ENCODE peak calls at places on chromosomes 5 and 9, in nine cellular contexts. One of them, this sample, is unnamed.

GRCh38 chr5:157998021-157998504 is 139.1 kb upstream of the CLINT1 start:
- DNase-seq in stimulated activated CD8-positive, alpha-beta memory T cell treated with anti-CD3 and anti-CD28 coated beads, Interleukin-2, amount 100 ng/mL, for 1 hour: no peak
- DNase-seq in GDM1: no peak
- DNase-seq in fibroblast of lung: peak; percentile 32
- DNase-seq in nucleus accumbens: no peak
- DNase-seq in NCI-H1417: no peak
- DNase-seq in KG1: no peak
- DNase-seq in spleen: no peak
- DNase-seq in T-helper 17 cell: no peak
- DNase-seq in this sample: no peak

GRCh38 chr5:7886849-7887460 is 18.0 kb downstream of the MTRR start:
- DNase-seq in stimulated activated CD8-positive, alpha-beta memory T cell treated with anti-CD3 and anti-CD28 coated beads, Interleukin-2, amount 100 ng/mL, for 1 hour: no peak
- DNase-seq in nucleus accumbens: no peak
- DNase-seq in NCI-H1417: peak; percentile 78
- DNase-seq in spleen: no peak
- DNase-seq in GDM1: no peak
- DNase-seq in fibroblast of lung: peak; percentile 60
- DNase-seq in T-helper 17 cell: no peak
- DNase-seq in KG1: no peak
- DNase-seq in this sample: peak; percentile 46

GRCh38 chr5:170049713-170050112 is 56.0 kb upstream of the FOXI1 start:
- DNase-seq in NCI-H1417: no peak
- DNase-seq in T-helper 17 cell: no peak
- DNase-seq in fibroblast of lung: no peak
- DNase-seq in nucleus accumbens: no peak
- DNase-seq in KG1: no peak
- DNase-seq in GDM1: no peak
- DNase-seq in spleen: no peak
- DNase-seq in stimulated activated CD8-positive, alpha-beta memory T cell treated with anti-CD3 and anti-CD28 coated beads, Interleukin-2, amount 100 ng/mL, for 1 hour: no peak
- DNase-seq in this sample: no peak

GRCh38 chr9:77892171-77892570 is 139.4 kb downstream of the GNAQ start:
- DNase-seq in fibroblast of lung: no peak
- DNase-seq in stimulated activated CD8-positive, alpha-beta memory T cell treated with anti-CD3 and anti-CD28 coated beads, Interleukin-2, amount 100 ng/mL, for 1 hour: no peak
- DNase-seq in T-helper 17 cell: no peak
- DNase-seq in GDM1: peak; percentile 5
- DNase-seq in NCI-H1417: no peak
- DNase-seq in spleen: no peak
- DNase-seq in KG1: no peak
- DNase-seq in nucleus accumbens: no peak
- DNase-seq in this sample: peak; percentile 60

GRCh38 chr5:111472096-111472495 is 40.2 kb downstream of the STARD4 start:
- DNase-seq in GDM1: no peak
- DNase-seq in nucleus accumbens: no peak
- DNase-seq in T-helper 17 cell: no peak
- DNase-seq in spleen: no peak
- DNase-seq in KG1: no peak
- DNase-seq in fibroblast of lung: no peak
- DNase-seq in stimulated activated CD8-positive, alpha-beta memory T cell treated with anti-CD3 and anti-CD28 coated beads, Interleukin-2, amount 100 ng/mL, for 1 hour: no peak
- DNase-seq in NCI-H1417: peak; percentile 60
- DNase-seq in this sample: no peak

GRCh38 chr9:18459958-18460584 is 13.9 kb upstream of the ADAMTSL1 start:
- DNase-seq in nucleus accumbens: no peak
- DNase-seq in NCI-H1417: no peak
- DNase-seq in stimulated activated CD8-positive, alpha-beta memory T cell treated with anti-CD3 and anti-CD28 coated beads, Interleukin-2, amount 100 ng/mL, for 1 hour: no peak
- DNase-seq in spleen: no peak
- DNase-seq in GDM1: no peak
- DNase-seq in T-helper 17 cell: no peak
- DNase-seq in fibroblast of lung: peak; percentile 95
- DNase-seq in KG1: no peak
- DNase-seq in this sample: no peak

GRCh38 chr5:112312295-112312694 is 106.8 kb downstream of the EPB41L4A start:
- DNase-seq in T-helper 17 cell: no peak
- DNase-seq in nucleus accumbens: no peak
- DNase-seq in KG1: no peak
- DNase-seq in GDM1: no peak
- DNase-seq in stimulated activated CD8-positive, alpha-beta memory T cell treated with anti-CD3 and anti-CD28 coated beads, Interleukin-2, amount 100 ng/mL, for 1 hour: no peak
- DNase-seq in fibroblast of lung: no peak
- DNase-seq in spleen: no peak
- DNase-seq in NCI-H1417: no peak
- DNase-seq in this sample: no peak

GRCh38 chr5:82011761-82012160 is 39.9 kb downstream of the ATG10 start:
- DNase-seq in KG1: no peak
- DNase-seq in NCI-H1417: no peak
- DNase-seq in stimulated activated CD8-positive, alpha-beta memory T cell treated with anti-CD3 and anti-CD28 coated beads, Interleukin-2, amount 100 ng/mL, for 1 hour: no peak
- DNase-seq in fibroblast of lung: peak; percentile 68
- DNase-seq in spleen: no peak
- DNase-seq in T-helper 17 cell: no peak
- DNase-seq in GDM1: no peak
- DNase-seq in nucleus accumbens: no peak
- DNase-seq in this sample: no peak

GRCh38 chr9:113935677-113936380 is 59.7 kb downstream of the ZNF618 start:
- DNase-seq in T-helper 17 cell: no peak
- DNase-seq in fibroblast of lung: no peak
- DNase-seq in NCI-H1417: no peak
- DNase-seq in spleen: no peak
- DNase-seq in nucleus accumbens: no peak
- DNase-seq in GDM1: no peak
- DNase-seq in stimulated activated CD8-positive, alpha-beta memory T cell treated with anti-CD3 and anti-CD28 coated beads, Interleukin-2, amount 100 ng/mL, for 1 hour: no peak
- DNase-seq in KG1: no peak
- DNase-seq in this sample: no peak

GRCh38 chr9:72156586-72156985 is 7.3 kb downstream of the GDA start:
- DNase-seq in T-helper 17 cell: no peak
- DNase-seq in spleen: no peak
- DNase-seq in NCI-H1417: no peak
- DNase-seq in stimulated activated CD8-positive, alpha-beta memory T cell treated with anti-CD3 and anti-CD28 coated beads, Interleukin-2, amount 100 ng/mL, for 1 hour: no peak
- DNase-seq in nucleus accumbens: no peak
- DNase-seq in fibroblast of lung: no peak
- DNase-seq in GDM1: no peak
- DNase-seq in KG1: no peak
- DNase-seq in this sample: no peak

GRCh38 chr5:68428232-68428811 is 212.8 kb downstream of the PIK3R1 start:
- DNase-seq in NCI-H1417: no peak
- DNase-seq in spleen: no peak
- DNase-seq in GDM1: no peak
- DNase-seq in nucleus accumbens: no peak
- DNase-seq in KG1: no peak
- DNase-seq in stimulated activated CD8-positive, alpha-beta memory T cell treated with anti-CD3 and anti-CD28 coated beads, Interleukin-2, amount 100 ng/mL, for 1 hour: no peak
- DNase-seq in fibroblast of lung: peak; percentile 16
- DNase-seq in T-helper 17 cell: no peak
- DNase-seq in this sample: no peak

GRCh38 chr5:69528015-69528414 is 32.0 kb upstream of the GTF2H2C start:
- DNase-seq in stimulated activated CD8-positive, alpha-beta memory T cell treated with anti-CD3 and anti-CD28 coated beads, Interleukin-2, amount 100 ng/mL, for 1 hour: no peak
- DNase-seq in GDM1: no peak
- DNase-seq in nucleus accumbens: no peak
- DNase-seq in NCI-H1417: peak; percentile 2
- DNase-seq in KG1: no peak
- DNase-seq in fibroblast of lung: no peak
- DNase-seq in spleen: no peak
- DNase-seq in T-helper 17 cell: no peak
- DNase-seq in this sample: no peak

GRCh38 chr5:150517272-150518152 is 9.6 kb downstream of the NDST1 start:
- DNase-seq in KG1: no peak
- DNase-seq in T-helper 17 cell: no peak
- DNase-seq in nucleus accumbens: no peak
- DNase-seq in NCI-H1417: peak; percentile 84
- DNase-seq in spleen: no peak
- DNase-seq in stimulated activated CD8-positive, alpha-beta memory T cell treated with anti-CD3 and anti-CD28 coated beads, Interleukin-2, amount 100 ng/mL, for 1 hour: no peak
- DNase-seq in GDM1: no peak
- DNase-seq in fibroblast of lung: peak; percentile 97
- DNase-seq in this sample: no peak

GRCh38 chr5:140398379-140398811 is 3.2 kb upstream of the ANKHD1 start:
- DNase-seq in fibroblast of lung: no peak
- DNase-seq in NCI-H1417: peak; percentile 2
- DNase-seq in nucleus accumbens: no peak
- DNase-seq in KG1: no peak
- DNase-seq in stimulated activated CD8-positive, alpha-beta memory T cell treated with anti-CD3 and anti-CD28 coated beads, Interleukin-2, amount 100 ng/mL, for 1 hour: no peak
- DNase-seq in GDM1: no peak
- DNase-seq in T-helper 17 cell: no peak
- DNase-seq in spleen: no peak
- DNase-seq in this sample: no peak